ENCODE peak calls at places on chromosome 20, in nine cellular contexts. A is psoas muscle; F is CD4-positive, CD25-positive, alpha-beta regulatory T cell; J is Panc1; H is pancreas; I is astrocyte; Z is HCT116; O is endothelial cell of umbilical vein; P is CD4-positive, alpha-beta T cell. R is an unnamed sample.

GRCh38 chr20:23366384-23366783 is 4.4 kb downstream of the GZF1 start:
- DNase-seq in A (no peak), F (peak; percentile 47), J (no peak), H (no peak), I (no peak), Z (no peak), O (peak; percentile 30), P (no peak), R (no peak)

GRCh38 chr20:53078761-53079482 is 106.8 kb downstream of the TSHZ2 start:
- DNase-seq in A (no peak), F (no peak), J (no peak), H (no peak), I (peak; percentile 89), Z (no peak), O (no peak), P (no peak), R (no peak)

GRCh38 chr20:20079102-20079784 is 26.9 kb downstream of the CFAP61 start:
- DNase-seq in A (no peak), F (no peak), J (no peak), H (no peak), I (no peak), Z (no peak), O (no peak), P (no peak), R (no peak)

GRCh38 chr20:49887251-49887827 is 28.0 kb downstream of the SPATA2 start:
- DNase-seq in A (no peak), F (no peak), J (no peak), H (no peak), I (peak; percentile 8), Z (no peak), O (no peak), P (no peak), R (no peak)

GRCh38 chr20:12152996-12153395 is 235.3 kb downstream of the BTBD3 start:
- DNase-seq in A (no peak), F (no peak), J (no peak), H (no peak), I (peak; percentile 51), Z (no peak), O (no peak), P (no peak), R (no peak)

GRCh38 chr20:19072988-19073387 is 139.5 kb upstream of the SLC24A3 start:
- DNase-seq in A (no peak), F (no peak), J (no peak), H (no peak), I (no peak), Z (no peak), O (no peak), P (no peak), R (no peak)

GRCh38 chr20:4065405-4065841 is 50.1 kb upstream of the RNF24 start:
- DNase-seq in A (no peak), F (no peak), J (no peak), H (no peak), I (peak; percentile 85), Z (no peak), O (peak; percentile 78), P (no peak), R (no peak)

GRCh38 chr20:18072532-18072931 is 14.8 kb upstream of the OVOL2 start:
- DNase-seq in A (no peak), F (no peak), J (no peak), H (no peak), I (no peak), Z (no peak), O (no peak), P (no peak), R (no peak)

GRCh38 chr20:57618091-57618765 is 2.0 kb downstream of the ZBP1 start:
- DNase-seq in A (no peak), F (peak; percentile 53), J (no peak), H (no peak), I (no peak), Z (peak; percentile 57), O (no peak), P (peak; percentile 35), R (no peak)

GRCh38 chr20:2002365-2002764 is 8.5 kb upstream of the PDYN start:
- DNase-seq in A (no peak), F (no peak), J (no peak), H (no peak), I (no peak), Z (no peak), O (no peak), P (no peak), R (no peak)

GRCh38 chr20:2237059-2237458 is 58.7 kb upstream of the TGM3 start:
- DNase-seq in A (peak; percentile 67), F (no peak), J (peak; percentile 12), H (no peak), I (peak; percentile 100), Z (no peak), O (no peak), P (no peak), R (peak; percentile 43)

GRCh38 chr20:38093641-38094077 is 60.1 kb downstream of the RPRD1B start:
- DNase-seq in A (no peak), F (no peak), J (no peak), H (no peak), I (no peak), Z (no peak), O (no peak), P (no peak), R (no peak)

GRCh38 chr20:38104283-38104682 is 60.8 kb downstream of the TGM2 start:
- DNase-seq in A (no peak), F (no peak), J (no peak), H (no peak), I (no peak), Z (no peak), O (no peak), P (no peak), R (no peak)

GRCh38 chr20:38094968-38095689 is 61.6 kb downstream of the RPRD1B start:
- DNase-seq in A (no peak), F (no peak), J (no peak), H (no peak), I (no peak), Z (no peak), O (no peak), P (no peak), R (no peak)

GRCh38 chr20:38094373-38094775 is 60.8 kb downstream of the RPRD1B start:
- DNase-seq in A (peak; percentile 65), F (peak; percentile 83), J (peak; percentile 69), H (no peak), I (peak; percentile 70), Z (no peak), O (peak; percentile 72), P (no peak), R (peak; percentile 36)

DNA sequence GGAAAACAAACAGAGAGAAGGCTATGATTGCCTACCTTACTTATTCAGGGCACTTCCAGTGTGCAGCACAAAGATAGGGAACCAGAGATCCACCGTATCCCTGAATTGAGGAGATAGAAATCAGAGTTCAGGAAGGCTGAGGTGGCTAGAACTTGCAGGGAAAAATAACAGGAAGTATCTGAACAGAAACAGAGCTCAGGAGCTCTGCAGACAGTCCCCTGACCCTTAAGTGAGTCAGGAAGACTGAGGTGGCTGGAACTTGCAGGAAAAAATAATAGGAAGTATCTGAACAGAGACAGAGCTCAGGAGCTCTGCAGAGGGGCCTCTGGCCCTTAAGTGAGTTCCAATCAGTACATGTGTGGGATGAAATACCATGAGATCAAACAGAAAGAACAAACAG is 65.4 kb downstream of the RPRD1B start:
- DNase-seq in A (no peak), F (no peak), J (no peak), H (no peak), I (no peak), Z (no peak), O (peak; percentile 90), P (no peak), R (no peak)
- H3K27ac ChIP-seq in A (no peak overlapping the region), F (no peak overlapping the region), J (peak overlapping the region; percentile 71), H (no peak overlapping the region), I (no peak overlapping the region), Z (no peak overlapping the region), O (peak overlapping the region; percentile 22), P (no peak overlapping the region), R (no peak overlapping the region)

GRCh38 chr20:33236351-33236750 is 555 bp downstream of the BPIFA1 start:
- DNase-seq in A (no peak), F (no peak), J (no peak), H (no peak), I (no peak), Z (no peak), O (no peak), P (no peak), R (no peak)
- H3K27me3 ChIP-seq in A (peaks cover 6% of the 10 kb centered on the region), F (peaks cover 1% of the 10 kb centered on the region), J (peaks cover 22% of the 10 kb centered on the region), H (no peaks in the 10 kb centered on the region), I (peaks cover 7% of the 10 kb centered on the region), Z (peaks cover 54% of the 10 kb centered on the region), O (no peaks in the 10 kb centered on the region), P (no peaks in the 10 kb centered on the region), R (no peaks in the 10 kb centered on the region)

GRCh38 chr20:33558348-33559144 is 68.7 kb downstream of the CBFA2T2 start:
- DNase-seq in A (no peak), F (no peak), J (no peak), H (no peak), I (no peak), Z (no peak), O (no peak), P (no peak), R (no peak)
- H3K27ac ChIP-seq in A (no peak overlapping the region), F (no peak overlapping the region), J (no peak overlapping the region), H (no peak overlapping the region), I (no peak overlapping the region), Z (no peak overlapping the region), O (no peak overlapping the region), P (no peak overlapping the region), R (no peak overlapping the region)

DNA sequence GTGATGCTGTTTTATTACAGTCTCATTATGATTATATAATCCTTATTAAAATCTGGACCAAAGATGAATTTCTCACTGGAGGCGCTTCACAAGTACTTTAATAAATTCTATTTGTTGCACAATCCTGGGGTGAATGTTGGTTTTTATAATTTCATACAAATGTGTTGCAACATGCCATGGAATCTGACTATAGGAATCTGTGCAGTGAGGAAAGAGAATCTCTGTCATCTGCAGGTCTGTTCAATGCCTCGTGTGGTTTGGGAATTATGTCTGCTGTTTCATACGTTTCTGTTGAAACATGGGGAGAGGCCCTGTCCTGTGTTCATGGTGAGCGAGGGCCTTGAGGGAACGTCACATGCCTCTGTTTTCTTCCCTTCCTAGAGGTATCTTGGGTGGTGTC is 277.3 kb downstream of the CDH4 start:
- DNase-seq in A (no peak), F (no peak), J (no peak), H (no peak), I (no peak), Z (no peak), O (no peak), P (no peak), R (no peak)
- H3K27me3 ChIP-seq in A (no peaks in the 10 kb centered on the region), F (no peaks in the 10 kb centered on the region), J (peaks cover 10% of the 10 kb centered on the region), H (no peaks in the 10 kb centered on the region), I (no peaks in the 10 kb centered on the region), Z (no peaks in the 10 kb centered on the region), O (no peaks in the 10 kb centered on the region), P (no peaks in the 10 kb centered on the region), R (no peaks in the 10 kb centered on the region)

R was measured in stomach.